ENCODE peak calls at places on chromosome 18, in six cellular contexts. P is stimulated activated CD4-positive, alpha-beta T cell treated with anti-CD3 and anti-CD28 coated beads, Interleukin-2, amount 100 ng/mL, for 48 hours; V is progenitor cell of endocrine pancreas; C is cardiac muscle cell; H is AG04449; W is effector memory CD4-positive, alpha-beta T cell. F is an unnamed sample.

GRCh38 chr18:297936-298335 is 30.1 kb upstream of the THOC1 start:
- DNase-seq in P (no peak), V (no peak), C (no peak), H (no peak), W (no peak), F (no peak)

GRCh38 chr18:12944724-12945123 is 3.1 kb upstream of the SEH1L start:
- DNase-seq in P (no peak), V (no peak), C (no peak), H (no peak), W (no peak), F (no peak)

GRCh38 chr18:5296706-5297320 is 1.3 kb upstream of the ZBTB14 start:
- DNase-seq in P (peak; percentile 63), V (peak; percentile 36), C (peak; percentile 90), H (peak; percentile 33), W (peak; percentile 64), F (peak; percentile 90)

GRCh38 chr18:50559750-50560680 is at the start of gene MAPK4:
- DNase-seq in P (no peak), V (peak; percentile 50), C (peak; percentile 76), H (no peak), W (no peak), F (peak; percentile 45)

GRCh38 chr18:33152376-33152775 is 288.1 kb downstream of the CCDC178 start:
- DNase-seq in P (no peak), V (no peak), C (no peak), H (no peak), W (no peak), F (no peak)

GRCh38 chr18:50071393-50071792 is 123.6 kb downstream of the MYO5B start:
- DNase-seq in P (no peak), V (no peak), C (peak; percentile 4), H (no peak), W (no peak), F (no peak)

GRCh38 chr18:58584219-58585127 is 44.4 kb downstream of the ALPK2 start:
- DNase-seq in P (no peak), V (no peak), C (peak; percentile 24), H (no peak), W (no peak), F (no peak)

GRCh38 chr18:31643003-31643402 is 41.4 kb downstream of the B4GALT6 start:
- DNase-seq in P (no peak), V (no peak), C (no peak), H (no peak), W (no peak), F (no peak)

GRCh38 chr18:11658989-11659388 is 30.1 kb upstream of the GNAL start:
- DNase-seq in P (no peak), V (no peak), C (no peak), H (no peak), W (no peak), F (no peak)

GRCh38 chr18:50715919-50716318 is 103.9 kb downstream of the MRO start:
- DNase-seq in P (no peak), V (no peak), C (no peak), H (no peak), W (no peak), F (no peak)

GRCh38 chr18:71020342-71021096 is 731.7 kb downstream of the SOCS6 start:
- DNase-seq in P (no peak), V (no peak), C (no peak), H (no peak), W (no peak), F (no peak)

GRCh38 chr18:25764777-25765176 is 325.6 kb downstream of the SS18 start:
- DNase-seq in P (no peak), V (no peak), C (no peak), H (no peak), W (no peak), F (no peak)

GRCh38 chr18:3541549-3542386 is 91.8 kb downstream of the TGIF1 start:
- DNase-seq in P (no peak), V (no peak), C (no peak), H (no peak), W (no peak), F (no peak)

GRCh38 chr18:67200665-67201064 is 315.9 kb downstream of the DSEL start:
- DNase-seq in P (no peak), V (no peak), C (no peak), H (no peak), W (no peak), F (no peak)

GRCh38 chr18:23133860-23134779 is 1.2 kb upstream of the CABLES1 start:
- DNase-seq in P (no peak), V (peak; percentile 30), C (peak; percentile 38), H (no peak), W (no peak), F (peak; percentile 76)

GRCh38 chr18:63098014-63098981 is 221.3 kb downstream of the BCL2 start:
- DNase-seq in P (no peak), V (no peak), C (no peak), H (no peak), W (peak; percentile 13), F (no peak)

GRCh38 chr18:79260510-79260909 is 135.2 kb upstream of the NFATC1 start:
- DNase-seq in P (no peak), V (no peak), C (no peak), H (no peak), W (no peak), F (no peak)

GRCh38 chr18:58213445-58213844 is 169.4 kb downstream of the NEDD4L start:
- DNase-seq in P (no peak), V (no peak), C (no peak), H (peak; percentile 86), W (no peak), F (no peak)

GRCh38 chr18:63299837-63300787 is 19.5 kb downstream of the BCL2 start:
- DNase-seq in P (no peak), V (no peak), C (no peak), H (peak; percentile 55), W (no peak), F (no peak)

GRCh38 chr18:35753306-35753910 is 171.9 kb downstream of the GALNT1 start:
- DNase-seq in P (no peak), V (no peak), C (no peak), H (no peak), W (no peak), F (no peak)

GRCh38 chr18:42192251-42193248 is 237.5 kb downstream of the PIK3C3 start:
- DNase-seq in P (no peak), V (no peak), C (no peak), H (no peak), W (no peak), F (no peak)

GRCh38 chr18:78769502-78770113 is 210.0 kb upstream of the SALL3 start:
- DNase-seq in P (no peak), V (no peak), C (no peak), H (no peak), W (no peak), F (no peak)

GRCh38 chr18:48819276-48819675 is 131.5 kb downstream of the SMAD7 start:
- DNase-seq in P (no peak), V (no peak), C (peak; percentile 28), H (no peak), W (no peak), F (no peak)